ENCODE peak calls at places on chromosomes 13 and 19, in seven cellular contexts. One of them, this sample, is unnamed.

GRCh38 chr13:112171570-112171965 is 104.6 kb downstream of the SOX1 start:
- DNase-seq in tibial artery: no peak
- DNase-seq in pancreas: no peak
- DNase-seq in left ventricle myocardium inferior: no peak
- DNase-seq in heart left ventricle: no peak
- DNase-seq in ascending aorta: no peak
- DNase-seq in IMR-90: no peak
- DNase-seq in this sample: no peak

GRCh38 chr13:109728061-109728460 is 58.3 kb downstream of the IRS2 start:
- DNase-seq in tibial artery: no peak
- DNase-seq in pancreas: no peak
- DNase-seq in left ventricle myocardium inferior: no peak
- DNase-seq in heart left ventricle: no peak
- DNase-seq in ascending aorta: no peak
- DNase-seq in IMR-90: no peak
- DNase-seq in this sample: no peak

GRCh38 chr19:30577551-30578090 is 205.4 kb downstream of the ZNF536 start:
- DNase-seq in tibial artery: no peak
- DNase-seq in pancreas: no peak
- DNase-seq in left ventricle myocardium inferior: no peak
- DNase-seq in heart left ventricle: no peak
- DNase-seq in ascending aorta: no peak
- DNase-seq in IMR-90: no peak
- DNase-seq in this sample: no peak

GRCh38 chr19:10137751-10138682 is 18.3 kb upstream of the EIF3G start:
- DNase-seq in tibial artery: no peak
- DNase-seq in pancreas: no peak
- DNase-seq in left ventricle myocardium inferior: no peak
- DNase-seq in heart left ventricle: no peak
- DNase-seq in ascending aorta: no peak
- DNase-seq in IMR-90: no peak
- DNase-seq in this sample: no peak

GRCh38 chr19:7942981-7943443 is 454 bp downstream of the TIMM44 start:
- DNase-seq in tibial artery: no peak
- DNase-seq in pancreas: no peak
- DNase-seq in left ventricle myocardium inferior: no peak
- DNase-seq in heart left ventricle: no peak
- DNase-seq in ascending aorta: no peak
- DNase-seq in IMR-90: no peak
- DNase-seq in this sample: no peak

GRCh38 chr13:113090415-113090770 is 15.2 kb upstream of the F7 start:
- DNase-seq in tibial artery: no peak
- DNase-seq in pancreas: no peak
- DNase-seq in left ventricle myocardium inferior: no peak
- DNase-seq in heart left ventricle: peak; percentile 15
- DNase-seq in ascending aorta: no peak
- DNase-seq in IMR-90: no peak
- DNase-seq in this sample: peak; percentile 58

GRCh38 chr13:34155931-34156607 is 338.1 kb downstream of the RFC3 start:
- DNase-seq in tibial artery: no peak
- DNase-seq in pancreas: no peak
- DNase-seq in left ventricle myocardium inferior: no peak
- DNase-seq in heart left ventricle: no peak
- DNase-seq in ascending aorta: no peak
- DNase-seq in IMR-90: peak; percentile 39
- DNase-seq in this sample: no peak

GRCh38 chr19:13301627-13302334 is 151.6 kb downstream of the IER2 start:
- DNase-seq in tibial artery: no peak
- DNase-seq in pancreas: no peak
- DNase-seq in left ventricle myocardium inferior: no peak
- DNase-seq in heart left ventricle: no peak
- DNase-seq in ascending aorta: no peak
- DNase-seq in IMR-90: no peak
- DNase-seq in this sample: no peak

GRCh38 chr19:33864311-33864850 is 67.7 kb downstream of the KCTD15 start:
- DNase-seq in tibial artery: no peak
- DNase-seq in pancreas: no peak
- DNase-seq in left ventricle myocardium inferior: no peak
- DNase-seq in heart left ventricle: no peak
- DNase-seq in ascending aorta: peak; percentile 41
- DNase-seq in IMR-90: no peak
- DNase-seq in this sample: no peak

GRCh38 chr13:105471683-105472082 is 1063.8 kb downstream of the EFNB2 start:
- DNase-seq in tibial artery: no peak
- DNase-seq in pancreas: no peak
- DNase-seq in left ventricle myocardium inferior: no peak
- DNase-seq in heart left ventricle: no peak
- DNase-seq in ascending aorta: no peak
- DNase-seq in IMR-90: peak; percentile 17
- DNase-seq in this sample: no peak

GRCh38 chr19:33224694-33225457 is 774 bp downstream of the SLC7A10 start:
- DNase-seq in tibial artery: no peak
- DNase-seq in pancreas: no peak
- DNase-seq in left ventricle myocardium inferior: no peak
- DNase-seq in heart left ventricle: no peak
- DNase-seq in ascending aorta: no peak
- DNase-seq in IMR-90: no peak
- DNase-seq in this sample: no peak

GRCh38 chr13:25876256-25876655 is 175.6 kb downstream of the SHISA2 start:
- DNase-seq in tibial artery: no peak
- DNase-seq in pancreas: no peak
- DNase-seq in left ventricle myocardium inferior: no peak
- DNase-seq in heart left ventricle: no peak
- DNase-seq in ascending aorta: no peak
- DNase-seq in IMR-90: no peak
- DNase-seq in this sample: no peak

GRCh38 chr13:33186851-33187250 is 98.7 kb downstream of the STARD13 start:
- DNase-seq in tibial artery: no peak
- DNase-seq in pancreas: no peak
- DNase-seq in left ventricle myocardium inferior: no peak
- DNase-seq in heart left ventricle: no peak
- DNase-seq in ascending aorta: no peak
- DNase-seq in IMR-90: peak; percentile 89
- DNase-seq in this sample: no peak

GRCh38 chr19:2129486-2129885 is 21.9 kb downstream of the AP3D1 start:
- DNase-seq in tibial artery: no peak
- DNase-seq in pancreas: no peak
- DNase-seq in left ventricle myocardium inferior: peak; percentile 76
- DNase-seq in heart left ventricle: peak; percentile 79
- DNase-seq in ascending aorta: no peak
- DNase-seq in IMR-90: no peak
- DNase-seq in this sample: no peak

GRCh38 chr13:41017744-41018582 is 1.2 kb downstream of the ELF1 start:
- DNase-seq in tibial artery: no peak
- DNase-seq in pancreas: no peak
- DNase-seq in left ventricle myocardium inferior: no peak
- DNase-seq in heart left ventricle: no peak
- DNase-seq in ascending aorta: no peak
- DNase-seq in IMR-90: peak; percentile 19
- DNase-seq in this sample: no peak

DNA sequence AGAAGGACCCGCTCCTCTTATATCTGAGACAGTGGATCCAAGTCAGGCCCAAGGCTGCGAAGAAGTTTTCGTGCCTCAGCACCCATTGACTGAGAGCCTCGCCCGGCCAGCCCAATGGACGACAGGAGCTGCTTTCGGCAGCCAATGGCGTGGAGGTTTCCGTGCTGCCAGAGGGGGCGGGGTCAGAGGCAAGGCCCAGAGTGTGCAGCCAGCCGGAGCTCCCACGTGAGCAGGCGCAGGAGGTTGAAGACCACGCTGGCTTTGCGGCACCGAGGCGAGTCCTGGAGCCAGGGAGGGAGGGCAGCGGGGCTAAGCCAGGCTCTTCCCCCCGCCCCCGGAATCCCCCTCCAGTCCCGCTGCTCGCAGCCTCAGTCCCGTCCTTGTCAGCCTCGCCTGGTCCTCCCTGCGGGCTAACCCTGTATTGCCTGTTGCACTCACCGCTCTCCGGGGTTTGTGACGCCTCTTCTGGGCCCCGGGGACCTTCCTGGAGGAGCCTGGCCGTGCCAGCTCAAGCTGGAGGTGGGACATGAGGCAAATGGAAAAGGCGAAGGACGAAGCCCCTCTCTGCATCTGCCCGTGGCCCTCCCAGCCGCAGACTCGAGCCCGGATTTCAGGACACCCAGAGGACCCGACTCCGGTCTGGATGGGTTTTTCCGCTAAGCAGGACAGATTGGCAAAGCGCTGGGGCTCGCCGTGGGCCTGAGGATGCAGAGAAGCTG is 1.5 kb downstream of the IFNL4 start:
- DNase-seq in tibial artery: no peak
- DNase-seq in pancreas: no peak
- DNase-seq in left ventricle myocardium inferior: peak; percentile 29
- DNase-seq in heart left ventricle: no peak
- DNase-seq in ascending aorta: no peak
- DNase-seq in IMR-90: no peak
- DNase-seq in this sample: peak; percentile 81
- H3K4me3 ChIP-seq in tibial artery: no peak overlapping the region
- H3K4me3 ChIP-seq in pancreas: no peak overlapping the region
- H3K4me3 ChIP-seq in left ventricle myocardium inferior: peak overlapping the region; percentile 21
- H3K4me3 ChIP-seq in heart left ventricle: no peak overlapping the region
- H3K4me3 ChIP-seq in ascending aorta: peak overlapping the region; percentile 27
- H3K4me3 ChIP-seq in IMR-90: no peak overlapping the region
- H3K4me3 ChIP-seq in this sample: no peak overlapping the region

GRCh38 chr19:45074744-45075143 is 1.5 kb downstream of the ZNF296 start:
- DNase-seq in tibial artery: no peak
- DNase-seq in pancreas: no peak
- DNase-seq in left ventricle myocardium inferior: no peak
- DNase-seq in heart left ventricle: no peak
- DNase-seq in ascending aorta: no peak
- DNase-seq in IMR-90: no peak
- DNase-seq in this sample: no peak

GRCh38 chr19:45076851-45077730 is 813 bp upstream of the ZNF296 start:
- DNase-seq in tibial artery: no peak
- DNase-seq in pancreas: no peak
- DNase-seq in left ventricle myocardium inferior: no peak
- DNase-seq in heart left ventricle: no peak
- DNase-seq in ascending aorta: no peak
- DNase-seq in IMR-90: no peak
- DNase-seq in this sample: no peak

GRCh38 chr19:45075215-45076028 is 856 bp downstream of the ZNF296 start:
- DNase-seq in tibial artery: peak; percentile 88
- DNase-seq in pancreas: peak; percentile 42
- DNase-seq in left ventricle myocardium inferior: peak; percentile 67
- DNase-seq in heart left ventricle: peak; percentile 84
- DNase-seq in ascending aorta: peak; percentile 77
- DNase-seq in IMR-90: no peak
- DNase-seq in this sample: peak; percentile 99

GRCh38 chr19:45078390-45079062 is 534 bp upstream of the GEMIN7 start:
- DNase-seq in tibial artery: no peak
- DNase-seq in pancreas: no peak
- DNase-seq in left ventricle myocardium inferior: no peak
- DNase-seq in heart left ventricle: no peak
- DNase-seq in ascending aorta: no peak
- DNase-seq in IMR-90: no peak
- DNase-seq in this sample: no peak

GRCh38 chr19:45076029-45076850 is at the start of gene ZNF296:
- DNase-seq in tibial artery: peak; percentile 86
- DNase-seq in pancreas: peak; percentile 76
- DNase-seq in left ventricle myocardium inferior: peak; percentile 71
- DNase-seq in heart left ventricle: peak; percentile 80
- DNase-seq in ascending aorta: peak; percentile 83
- DNase-seq in IMR-90: no peak
- DNase-seq in this sample: peak; percentile 97
- H3K4me1 ChIP-seq in tibial artery: peaks cover 37% of the 10 kb centered on the region
- H3K4me1 ChIP-seq in pancreas: peaks cover 11% of the 10 kb centered on the region
- H3K4me1 ChIP-seq in left ventricle myocardium inferior: peaks cover 50% of the 10 kb centered on the region
- H3K4me1 ChIP-seq in heart left ventricle: peaks cover 18% of the 10 kb centered on the region
- H3K4me1 ChIP-seq in ascending aorta: peaks cover 7% of the 10 kb centered on the region
- H3K4me1 ChIP-seq in IMR-90: peaks cover 5% of the 10 kb centered on the region
- H3K4me1 ChIP-seq in this sample: peaks cover 16% of the 10 kb centered on the region

GRCh38 chr19:41263850-41264580 is at the start of gene HNRNPUL1:
- DNase-seq in tibial artery: peak; percentile 100
- DNase-seq in pancreas: peak; percentile 99
- DNase-seq in left ventricle myocardium inferior: peak; percentile 98
- DNase-seq in heart left ventricle: peak; percentile 99
- DNase-seq in ascending aorta: peak; percentile 99
- DNase-seq in IMR-90: peak; percentile 100
- DNase-seq in this sample: peak; percentile 95
- TF ChIP-seq CTCF in tibial artery: peak; percentile 23
- TF ChIP-seq CTCF in pancreas: no peak
- TF ChIP-seq CTCF in left ventricle myocardium inferior: no peak
- TF ChIP-seq CTCF in heart left ventricle: no peak
- TF ChIP-seq CTCF in ascending aorta: peak; percentile 40
- TF ChIP-seq CTCF in IMR-90: peak; percentile 22
- TF ChIP-seq CTCF in this sample: no peak

GRCh38 chr13:94331281-94331680 is 148.2 kb downstream of the DCT start:
- DNase-seq in tibial artery: no peak
- DNase-seq in pancreas: no peak
- DNase-seq in left ventricle myocardium inferior: no peak
- DNase-seq in heart left ventricle: no peak
- DNase-seq in ascending aorta: no peak
- DNase-seq in IMR-90: no peak
- DNase-seq in this sample: no peak

GRCh38 chr13:94329277-94329676 is 150.2 kb downstream of the DCT start:
- DNase-seq in tibial artery: no peak
- DNase-seq in pancreas: no peak
- DNase-seq in left ventricle myocardium inferior: peak; percentile 22
- DNase-seq in heart left ventricle: no peak
- DNase-seq in ascending aorta: no peak
- DNase-seq in IMR-90: peak; percentile 69
- DNase-seq in this sample: no peak

GRCh38 chr13:94330552-94331071 is 148.9 kb downstream of the DCT start:
- DNase-seq in tibial artery: no peak
- DNase-seq in pancreas: no peak
- DNase-seq in left ventricle myocardium inferior: no peak
- DNase-seq in heart left ventricle: no peak
- DNase-seq in ascending aorta: no peak
- DNase-seq in IMR-90: no peak
- DNase-seq in this sample: no peak

GRCh38 chr13:94328336-94329041 is 151.0 kb downstream of the DCT start:
- DNase-seq in tibial artery: no peak
- DNase-seq in pancreas: no peak
- DNase-seq in left ventricle myocardium inferior: no peak
- DNase-seq in heart left ventricle: no peak
- DNase-seq in ascending aorta: no peak
- DNase-seq in IMR-90: no peak
- DNase-seq in this sample: no peak

DNA sequence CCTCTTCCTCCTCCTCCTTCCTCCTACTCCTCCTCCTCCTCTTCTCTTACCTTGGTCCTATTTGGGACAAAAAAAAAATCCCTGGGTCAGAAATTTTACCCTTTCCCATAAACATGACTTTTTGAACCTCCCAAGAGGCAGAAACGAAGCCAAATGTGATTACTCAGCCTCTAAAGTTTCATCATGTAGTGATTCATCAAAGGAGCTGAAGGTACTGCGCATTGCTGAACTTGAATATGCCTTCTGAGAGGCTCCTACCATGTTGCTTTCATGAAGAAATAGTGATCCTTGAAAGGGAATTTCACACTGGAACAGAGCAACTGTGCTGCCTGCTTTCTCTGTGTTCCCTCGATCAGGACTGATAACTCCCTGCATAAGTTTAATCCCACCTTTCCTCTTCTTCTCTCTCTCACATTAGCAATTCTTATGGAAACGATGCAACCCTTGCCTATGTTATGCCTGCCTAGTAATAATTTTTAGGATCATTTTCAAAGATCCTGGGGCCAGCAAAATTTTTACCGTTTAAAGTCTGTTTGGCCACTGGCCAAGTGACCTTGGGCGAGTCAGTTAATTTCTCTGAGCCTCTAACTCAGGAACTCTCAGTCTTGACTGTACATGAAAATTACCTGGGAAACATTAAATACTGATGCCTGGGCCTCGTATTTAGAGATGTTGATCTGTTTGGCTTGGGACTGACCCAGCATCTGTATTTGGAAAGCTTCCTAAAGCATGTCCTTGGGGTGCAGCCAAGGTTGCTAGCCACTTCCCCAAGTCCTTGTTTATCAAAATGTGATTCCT is 149.5 kb downstream of the DCT start:
- DNase-seq in tibial artery: peak; percentile 73
- DNase-seq in pancreas: peak; percentile 28
- DNase-seq in left ventricle myocardium inferior: no peak
- DNase-seq in heart left ventricle: no peak
- DNase-seq in ascending aorta: peak; percentile 73
- DNase-seq in IMR-90: peak; percentile 95
- DNase-seq in this sample: no peak
- H3K4me3 ChIP-seq in tibial artery: peak overlapping the region; percentile 11
- H3K4me3 ChIP-seq in pancreas: no peak overlapping the region
- H3K4me3 ChIP-seq in left ventricle myocardium inferior: no peak overlapping the region
- H3K4me3 ChIP-seq in heart left ventricle: no peak overlapping the region
- H3K4me3 ChIP-seq in ascending aorta: no peak overlapping the region
- H3K4me3 ChIP-seq in IMR-90: no peak overlapping the region
- H3K4me3 ChIP-seq in this sample: no peak overlapping the region